ENCODE peak calls at places on chromosomes 1 and 21, in nine cellular contexts. One of them, this sample, is unnamed.

GRCh38 chr1:97693601-97694000 is 227.2 kb downstream of the DPYD start:
- DNase-seq in stimulated activated CD4-positive, alpha-beta T cell treated with anti-CD3 and anti-CD28 coated beads, TNF-alpha, amount 100 ng/mL, for 4 hours: no peak
- DNase-seq in activated T-helper 1 cell treated with anti-CD3 and anti-CD28 coated beads, Interleukin-2, amount 50 U/mL, for 16 hours: no peak
- DNase-seq in heart right ventricle: no peak
- DNase-seq in ACHN: no peak
- DNase-seq in ureter: no peak
- DNase-seq in choroid plexus epithelial cell: no peak
- DNase-seq in tibial artery: no peak
- DNase-seq in lower lobe of right lung: no peak
- DNase-seq in this sample: no peak

GRCh38 chr1:42221952-42222606 is 57.5 kb upstream of the GUCA2A start:
- DNase-seq in choroid plexus epithelial cell: peak
- DNase-seq in ureter: no peak
- DNase-seq in lower lobe of right lung: no peak
- DNase-seq in tibial artery: no peak
- DNase-seq in stimulated activated CD4-positive, alpha-beta T cell treated with anti-CD3 and anti-CD28 coated beads, TNF-alpha, amount 100 ng/mL, for 4 hours: no peak
- DNase-seq in activated T-helper 1 cell treated with anti-CD3 and anti-CD28 coated beads, Interleukin-2, amount 50 U/mL, for 16 hours: no peak
- DNase-seq in ACHN: peak
- DNase-seq in heart right ventricle: no peak
- DNase-seq in this sample: no peak

GRCh38 chr1:62875676-62876075 is 91.7 kb downstream of the ATG4C start:
- DNase-seq in stimulated activated CD4-positive, alpha-beta T cell treated with anti-CD3 and anti-CD28 coated beads, TNF-alpha, amount 100 ng/mL, for 4 hours: no peak
- DNase-seq in choroid plexus epithelial cell: peak
- DNase-seq in activated T-helper 1 cell treated with anti-CD3 and anti-CD28 coated beads, Interleukin-2, amount 50 U/mL, for 16 hours: no peak
- DNase-seq in tibial artery: no peak
- DNase-seq in ACHN: no peak
- DNase-seq in ureter: no peak
- DNase-seq in heart right ventricle: no peak
- DNase-seq in lower lobe of right lung: no peak
- DNase-seq in this sample: no peak

GRCh38 chr1:108028841-108029401 is 63.9 kb upstream of the VAV3 start:
- DNase-seq in ureter: no peak
- DNase-seq in activated T-helper 1 cell treated with anti-CD3 and anti-CD28 coated beads, Interleukin-2, amount 50 U/mL, for 16 hours: no peak
- DNase-seq in lower lobe of right lung: no peak
- DNase-seq in heart right ventricle: no peak
- DNase-seq in tibial artery: no peak
- DNase-seq in stimulated activated CD4-positive, alpha-beta T cell treated with anti-CD3 and anti-CD28 coated beads, TNF-alpha, amount 100 ng/mL, for 4 hours: no peak
- DNase-seq in ACHN: no peak
- DNase-seq in choroid plexus epithelial cell: no peak
- DNase-seq in this sample: no peak

GRCh38 chr1:64435000-64435399 is 34.9 kb upstream of the CACHD1 start:
- DNase-seq in stimulated activated CD4-positive, alpha-beta T cell treated with anti-CD3 and anti-CD28 coated beads, TNF-alpha, amount 100 ng/mL, for 4 hours: no peak
- DNase-seq in ACHN: no peak
- DNase-seq in heart right ventricle: no peak
- DNase-seq in tibial artery: no peak
- DNase-seq in activated T-helper 1 cell treated with anti-CD3 and anti-CD28 coated beads, Interleukin-2, amount 50 U/mL, for 16 hours: no peak
- DNase-seq in ureter: no peak
- DNase-seq in lower lobe of right lung: no peak
- DNase-seq in choroid plexus epithelial cell: no peak
- DNase-seq in this sample: no peak

GRCh38 chr1:226862900-226863299 is 7.5 kb upstream of the PSEN2 start:
- DNase-seq in heart right ventricle: no peak
- DNase-seq in activated T-helper 1 cell treated with anti-CD3 and anti-CD28 coated beads, Interleukin-2, amount 50 U/mL, for 16 hours: no peak
- DNase-seq in stimulated activated CD4-positive, alpha-beta T cell treated with anti-CD3 and anti-CD28 coated beads, TNF-alpha, amount 100 ng/mL, for 4 hours: no peak
- DNase-seq in ACHN: peak
- DNase-seq in choroid plexus epithelial cell: peak
- DNase-seq in ureter: no peak
- DNase-seq in tibial artery: no peak
- DNase-seq in lower lobe of right lung: no peak
- DNase-seq in this sample: peak

GRCh38 chr21:42486551-42486950 is 9.5 kb downstream of the RSPH1 start:
- DNase-seq in lower lobe of right lung: no peak
- DNase-seq in heart right ventricle: no peak
- DNase-seq in stimulated activated CD4-positive, alpha-beta T cell treated with anti-CD3 and anti-CD28 coated beads, TNF-alpha, amount 100 ng/mL, for 4 hours: no peak
- DNase-seq in tibial artery: no peak
- DNase-seq in ureter: no peak
- DNase-seq in activated T-helper 1 cell treated with anti-CD3 and anti-CD28 coated beads, Interleukin-2, amount 50 U/mL, for 16 hours: no peak
- DNase-seq in choroid plexus epithelial cell: no peak
- DNase-seq in ACHN: no peak
- DNase-seq in this sample: no peak

GRCh38 chr1:6425671-6426070 is 1.1 kb downstream of the ESPN start:
- DNase-seq in lower lobe of right lung: no peak
- DNase-seq in choroid plexus epithelial cell: no peak
- DNase-seq in activated T-helper 1 cell treated with anti-CD3 and anti-CD28 coated beads, Interleukin-2, amount 50 U/mL, for 16 hours: no peak
- DNase-seq in heart right ventricle: no peak
- DNase-seq in ACHN: no peak
- DNase-seq in tibial artery: no peak
- DNase-seq in ureter: no peak
- DNase-seq in stimulated activated CD4-positive, alpha-beta T cell treated with anti-CD3 and anti-CD28 coated beads, TNF-alpha, amount 100 ng/mL, for 4 hours: no peak
- DNase-seq in this sample: no peak

GRCh38 chr1:6646499-6647148 is 22.0 kb downstream of the THAP3 start:
- DNase-seq in stimulated activated CD4-positive, alpha-beta T cell treated with anti-CD3 and anti-CD28 coated beads, TNF-alpha, amount 100 ng/mL, for 4 hours: no peak
- DNase-seq in lower lobe of right lung: no peak
- DNase-seq in heart right ventricle: no peak
- DNase-seq in ACHN: peak
- DNase-seq in activated T-helper 1 cell treated with anti-CD3 and anti-CD28 coated beads, Interleukin-2, amount 50 U/mL, for 16 hours: no peak
- DNase-seq in choroid plexus epithelial cell: peak
- DNase-seq in tibial artery: no peak
- DNase-seq in ureter: no peak
- DNase-seq in this sample: no peak

GRCh38 chr1:11951901-11952300 is 17.4 kb downstream of the PLOD1 start:
- DNase-seq in activated T-helper 1 cell treated with anti-CD3 and anti-CD28 coated beads, Interleukin-2, amount 50 U/mL, for 16 hours: no peak
- DNase-seq in ACHN: no peak
- DNase-seq in lower lobe of right lung: no peak
- DNase-seq in choroid plexus epithelial cell: no peak
- DNase-seq in stimulated activated CD4-positive, alpha-beta T cell treated with anti-CD3 and anti-CD28 coated beads, TNF-alpha, amount 100 ng/mL, for 4 hours: no peak
- DNase-seq in tibial artery: no peak
- DNase-seq in ureter: no peak
- DNase-seq in heart right ventricle: no peak
- DNase-seq in this sample: no peak

GRCh38 chr1:169044296-169044695 is 62.2 kb upstream of the ATP1B1 start:
- DNase-seq in activated T-helper 1 cell treated with anti-CD3 and anti-CD28 coated beads, Interleukin-2, amount 50 U/mL, for 16 hours: peak
- DNase-seq in heart right ventricle: no peak
- DNase-seq in choroid plexus epithelial cell: peak
- DNase-seq in ACHN: peak
- DNase-seq in stimulated activated CD4-positive, alpha-beta T cell treated with anti-CD3 and anti-CD28 coated beads, TNF-alpha, amount 100 ng/mL, for 4 hours: no peak
- DNase-seq in ureter: no peak
- DNase-seq in tibial artery: no peak
- DNase-seq in lower lobe of right lung: no peak
- DNase-seq in this sample: no peak

GRCh38 chr1:158117854-158118691 is 62.6 kb upstream of the CD1D start:
- DNase-seq in activated T-helper 1 cell treated with anti-CD3 and anti-CD28 coated beads, Interleukin-2, amount 50 U/mL, for 16 hours: peak
- DNase-seq in ACHN: peak
- DNase-seq in tibial artery: peak
- DNase-seq in lower lobe of right lung: no peak
- DNase-seq in ureter: no peak
- DNase-seq in stimulated activated CD4-positive, alpha-beta T cell treated with anti-CD3 and anti-CD28 coated beads, TNF-alpha, amount 100 ng/mL, for 4 hours: peak
- DNase-seq in choroid plexus epithelial cell: peak
- DNase-seq in heart right ventricle: peak
- DNase-seq in this sample: peak

GRCh38 chr1:231478800-231479199 is 49.7 kb upstream of the TSNAX start:
- DNase-seq in activated T-helper 1 cell treated with anti-CD3 and anti-CD28 coated beads, Interleukin-2, amount 50 U/mL, for 16 hours: no peak
- DNase-seq in choroid plexus epithelial cell: no peak
- DNase-seq in tibial artery: no peak
- DNase-seq in stimulated activated CD4-positive, alpha-beta T cell treated with anti-CD3 and anti-CD28 coated beads, TNF-alpha, amount 100 ng/mL, for 4 hours: no peak
- DNase-seq in lower lobe of right lung: no peak
- DNase-seq in ACHN: no peak
- DNase-seq in ureter: no peak
- DNase-seq in heart right ventricle: no peak
- DNase-seq in this sample: no peak

GRCh38 chr21:46552865-46553379 is 52.0 kb downstream of the S100B start:
- DNase-seq in choroid plexus epithelial cell: no peak
- DNase-seq in heart right ventricle: no peak
- DNase-seq in lower lobe of right lung: no peak
- DNase-seq in ACHN: no peak
- DNase-seq in ureter: no peak
- DNase-seq in tibial artery: no peak
- DNase-seq in activated T-helper 1 cell treated with anti-CD3 and anti-CD28 coated beads, Interleukin-2, amount 50 U/mL, for 16 hours: no peak
- DNase-seq in stimulated activated CD4-positive, alpha-beta T cell treated with anti-CD3 and anti-CD28 coated beads, TNF-alpha, amount 100 ng/mL, for 4 hours: no peak
- DNase-seq in this sample: no peak

GRCh38 chr21:41410767-41411448 is 15.1 kb upstream of the MX1 start:
- DNase-seq in activated T-helper 1 cell treated with anti-CD3 and anti-CD28 coated beads, Interleukin-2, amount 50 U/mL, for 16 hours: no peak
- DNase-seq in heart right ventricle: no peak
- DNase-seq in ureter: no peak
- DNase-seq in ACHN: no peak
- DNase-seq in lower lobe of right lung: no peak
- DNase-seq in tibial artery: no peak
- DNase-seq in choroid plexus epithelial cell: no peak
- DNase-seq in stimulated activated CD4-positive, alpha-beta T cell treated with anti-CD3 and anti-CD28 coated beads, TNF-alpha, amount 100 ng/mL, for 4 hours: no peak
- DNase-seq in this sample: no peak

GRCh38 chr1:155893389-155894142 is 17.6 kb downstream of the RIT1 start:
- DNase-seq in lower lobe of right lung: no peak
- DNase-seq in choroid plexus epithelial cell: peak
- DNase-seq in heart right ventricle: no peak
- DNase-seq in activated T-helper 1 cell treated with anti-CD3 and anti-CD28 coated beads, Interleukin-2, amount 50 U/mL, for 16 hours: no peak
- DNase-seq in ACHN: peak
- DNase-seq in ureter: peak
- DNase-seq in stimulated activated CD4-positive, alpha-beta T cell treated with anti-CD3 and anti-CD28 coated beads, TNF-alpha, amount 100 ng/mL, for 4 hours: no peak
- DNase-seq in tibial artery: peak
- DNase-seq in this sample: peak

GRCh38 chr21:38351961-38352521 is 95.2 kb downstream of the KCNJ15 start:
- DNase-seq in activated T-helper 1 cell treated with anti-CD3 and anti-CD28 coated beads, Interleukin-2, amount 50 U/mL, for 16 hours: no peak
- DNase-seq in choroid plexus epithelial cell: peak
- DNase-seq in heart right ventricle: no peak
- DNase-seq in lower lobe of right lung: no peak
- DNase-seq in ACHN: peak
- DNase-seq in stimulated activated CD4-positive, alpha-beta T cell treated with anti-CD3 and anti-CD28 coated beads, TNF-alpha, amount 100 ng/mL, for 4 hours: no peak
- DNase-seq in tibial artery: no peak
- DNase-seq in ureter: peak
- DNase-seq in this sample: no peak

GRCh38 chr1:172902861-172903381 is 147.8 kb downstream of the TNFSF18 start:
- DNase-seq in tibial artery: no peak
- DNase-seq in ureter: no peak
- DNase-seq in ACHN: no peak
- DNase-seq in stimulated activated CD4-positive, alpha-beta T cell treated with anti-CD3 and anti-CD28 coated beads, TNF-alpha, amount 100 ng/mL, for 4 hours: no peak
- DNase-seq in heart right ventricle: no peak
- DNase-seq in choroid plexus epithelial cell: peak
- DNase-seq in activated T-helper 1 cell treated with anti-CD3 and anti-CD28 coated beads, Interleukin-2, amount 50 U/mL, for 16 hours: no peak
- DNase-seq in lower lobe of right lung: no peak
- DNase-seq in this sample: no peak

GRCh38 chr1:199815947-199816346 is 211.6 kb upstream of the NR5A2 start:
- DNase-seq in lower lobe of right lung: no peak
- DNase-seq in activated T-helper 1 cell treated with anti-CD3 and anti-CD28 coated beads, Interleukin-2, amount 50 U/mL, for 16 hours: no peak
- DNase-seq in stimulated activated CD4-positive, alpha-beta T cell treated with anti-CD3 and anti-CD28 coated beads, TNF-alpha, amount 100 ng/mL, for 4 hours: no peak
- DNase-seq in heart right ventricle: no peak
- DNase-seq in tibial artery: no peak
- DNase-seq in ureter: no peak
- DNase-seq in choroid plexus epithelial cell: no peak
- DNase-seq in ACHN: no peak
- DNase-seq in this sample: no peak

GRCh38 chr1:34479731-34480130 is 275.1 kb upstream of the GJB5 start:
- DNase-seq in activated T-helper 1 cell treated with anti-CD3 and anti-CD28 coated beads, Interleukin-2, amount 50 U/mL, for 16 hours: no peak
- DNase-seq in tibial artery: no peak
- DNase-seq in stimulated activated CD4-positive, alpha-beta T cell treated with anti-CD3 and anti-CD28 coated beads, TNF-alpha, amount 100 ng/mL, for 4 hours: no peak
- DNase-seq in ureter: no peak
- DNase-seq in heart right ventricle: no peak
- DNase-seq in lower lobe of right lung: no peak
- DNase-seq in choroid plexus epithelial cell: no peak
- DNase-seq in ACHN: no peak
- DNase-seq in this sample: no peak

GRCh38 chr1:152479792-152480595 is 30.6 kb upstream of the LCE5A start:
- DNase-seq in ureter: no peak
- DNase-seq in ACHN: peak
- DNase-seq in tibial artery: no peak
- DNase-seq in lower lobe of right lung: peak
- DNase-seq in activated T-helper 1 cell treated with anti-CD3 and anti-CD28 coated beads, Interleukin-2, amount 50 U/mL, for 16 hours: peak
- DNase-seq in stimulated activated CD4-positive, alpha-beta T cell treated with anti-CD3 and anti-CD28 coated beads, TNF-alpha, amount 100 ng/mL, for 4 hours: peak
- DNase-seq in choroid plexus epithelial cell: peak
- DNase-seq in heart right ventricle: peak
- DNase-seq in this sample: no peak

GRCh38 chr1:69738458-69738857 is 170.7 kb downstream of the LRRC7 start:
- DNase-seq in choroid plexus epithelial cell: peak
- DNase-seq in stimulated activated CD4-positive, alpha-beta T cell treated with anti-CD3 and anti-CD28 coated beads, TNF-alpha, amount 100 ng/mL, for 4 hours: no peak
- DNase-seq in ACHN: no peak
- DNase-seq in tibial artery: no peak
- DNase-seq in ureter: no peak
- DNase-seq in activated T-helper 1 cell treated with anti-CD3 and anti-CD28 coated beads, Interleukin-2, amount 50 U/mL, for 16 hours: no peak
- DNase-seq in lower lobe of right lung: no peak
- DNase-seq in heart right ventricle: no peak
- DNase-seq in this sample: no peak

GRCh38 chr1:75768021-75768420 is 18.0 kb upstream of the RABGGTB start:
- DNase-seq in lower lobe of right lung: no peak
- DNase-seq in stimulated activated CD4-positive, alpha-beta T cell treated with anti-CD3 and anti-CD28 coated beads, TNF-alpha, amount 100 ng/mL, for 4 hours: no peak
- DNase-seq in activated T-helper 1 cell treated with anti-CD3 and anti-CD28 coated beads, Interleukin-2, amount 50 U/mL, for 16 hours: no peak
- DNase-seq in heart right ventricle: no peak
- DNase-seq in tibial artery: no peak
- DNase-seq in choroid plexus epithelial cell: peak
- DNase-seq in ureter: no peak
- DNase-seq in ACHN: no peak
- DNase-seq in this sample: no peak

GRCh38 chr1:28078680-28079626 is 9.5 kb downstream of the EYA3 start:
- DNase-seq in stimulated activated CD4-positive, alpha-beta T cell treated with anti-CD3 and anti-CD28 coated beads, TNF-alpha, amount 100 ng/mL, for 4 hours: no peak
- DNase-seq in activated T-helper 1 cell treated with anti-CD3 and anti-CD28 coated beads, Interleukin-2, amount 50 U/mL, for 16 hours: no peak
- DNase-seq in tibial artery: no peak
- DNase-seq in lower lobe of right lung: no peak
- DNase-seq in ACHN: peak
- DNase-seq in heart right ventricle: no peak
- DNase-seq in ureter: no peak
- DNase-seq in choroid plexus epithelial cell: peak
- DNase-seq in this sample: no peak

GRCh38 chr1:81808760-81809159 is 8.0 kb downstream of the ADGRL2 start:
- DNase-seq in lower lobe of right lung: no peak
- DNase-seq in tibial artery: no peak
- DNase-seq in ACHN: peak
- DNase-seq in stimulated activated CD4-positive, alpha-beta T cell treated with anti-CD3 and anti-CD28 coated beads, TNF-alpha, amount 100 ng/mL, for 4 hours: no peak
- DNase-seq in activated T-helper 1 cell treated with anti-CD3 and anti-CD28 coated beads, Interleukin-2, amount 50 U/mL, for 16 hours: no peak
- DNase-seq in choroid plexus epithelial cell: peak
- DNase-seq in heart right ventricle: no peak
- DNase-seq in ureter: no peak
- DNase-seq in this sample: no peak

GRCh38 chr1:23619299-23620188 is 60.2 kb upstream of the ID3 start:
- DNase-seq in stimulated activated CD4-positive, alpha-beta T cell treated with anti-CD3 and anti-CD28 coated beads, TNF-alpha, amount 100 ng/mL, for 4 hours: peak
- DNase-seq in lower lobe of right lung: peak
- DNase-seq in heart right ventricle: peak
- DNase-seq in tibial artery: no peak
- DNase-seq in ACHN: no peak
- DNase-seq in choroid plexus epithelial cell: no peak
- DNase-seq in ureter: peak
- DNase-seq in activated T-helper 1 cell treated with anti-CD3 and anti-CD28 coated beads, Interleukin-2, amount 50 U/mL, for 16 hours: peak
- DNase-seq in this sample: no peak

GRCh38 chr21:33840771-33841170 is 74.8 kb downstream of the ATP5PO start:
- DNase-seq in tibial artery: no peak
- DNase-seq in lower lobe of right lung: no peak
- DNase-seq in ureter: no peak
- DNase-seq in stimulated activated CD4-positive, alpha-beta T cell treated with anti-CD3 and anti-CD28 coated beads, TNF-alpha, amount 100 ng/mL, for 4 hours: no peak
- DNase-seq in activated T-helper 1 cell treated with anti-CD3 and anti-CD28 coated beads, Interleukin-2, amount 50 U/mL, for 16 hours: no peak
- DNase-seq in choroid plexus epithelial cell: no peak
- DNase-seq in heart right ventricle: no peak
- DNase-seq in ACHN: no peak
- DNase-seq in this sample: no peak

GRCh38 chr21:41432567-41433460 is 6.8 kb downstream of the MX1 start:
- DNase-seq in activated T-helper 1 cell treated with anti-CD3 and anti-CD28 coated beads, Interleukin-2, amount 50 U/mL, for 16 hours: no peak
- DNase-seq in tibial artery: no peak
- DNase-seq in lower lobe of right lung: no peak
- DNase-seq in choroid plexus epithelial cell: no peak
- DNase-seq in ureter: no peak
- DNase-seq in heart right ventricle: no peak
- DNase-seq in ACHN: no peak
- DNase-seq in stimulated activated CD4-positive, alpha-beta T cell treated with anti-CD3 and anti-CD28 coated beads, TNF-alpha, amount 100 ng/mL, for 4 hours: no peak
- DNase-seq in this sample: peak

GRCh38 chr1:177959793-177960515 is 9.9 kb downstream of the SEC16B start:
- DNase-seq in lower lobe of right lung: no peak
- DNase-seq in activated T-helper 1 cell treated with anti-CD3 and anti-CD28 coated beads, Interleukin-2, amount 50 U/mL, for 16 hours: no peak
- DNase-seq in ureter: no peak
- DNase-seq in heart right ventricle: no peak
- DNase-seq in tibial artery: no peak
- DNase-seq in ACHN: peak
- DNase-seq in stimulated activated CD4-positive, alpha-beta T cell treated with anti-CD3 and anti-CD28 coated beads, TNF-alpha, amount 100 ng/mL, for 4 hours: no peak
- DNase-seq in choroid plexus epithelial cell: peak
- DNase-seq in this sample: no peak

GRCh38 chr1:32404956-32405355 is 10.7 kb upstream of the BSDC1 start:
- DNase-seq in heart right ventricle: no peak
- DNase-seq in activated T-helper 1 cell treated with anti-CD3 and anti-CD28 coated beads, Interleukin-2, amount 50 U/mL, for 16 hours: no peak
- DNase-seq in lower lobe of right lung: no peak
- DNase-seq in ureter: no peak
- DNase-seq in choroid plexus epithelial cell: peak
- DNase-seq in tibial artery: no peak
- DNase-seq in ACHN: no peak
- DNase-seq in stimulated activated CD4-positive, alpha-beta T cell treated with anti-CD3 and anti-CD28 coated beads, TNF-alpha, amount 100 ng/mL, for 4 hours: no peak
- DNase-seq in this sample: no peak

GRCh38 chr1:17957588-17958267 is 149.9 kb upstream of the IGSF21 start:
- DNase-seq in activated T-helper 1 cell treated with anti-CD3 and anti-CD28 coated beads, Interleukin-2, amount 50 U/mL, for 16 hours: no peak
- DNase-seq in heart right ventricle: no peak
- DNase-seq in ureter: no peak
- DNase-seq in ACHN: no peak
- DNase-seq in stimulated activated CD4-positive, alpha-beta T cell treated with anti-CD3 and anti-CD28 coated beads, TNF-alpha, amount 100 ng/mL, for 4 hours: no peak
- DNase-seq in choroid plexus epithelial cell: no peak
- DNase-seq in tibial artery: peak
- DNase-seq in lower lobe of right lung: no peak
- DNase-seq in this sample: peak